ENCODE peak calls at places on chromosomes 16 and 17, in five cellular contexts. W, K, B, T and H are unnamed samples.
A peak's percentile ranks its signal among the peaks of the same experiment; 100 is the strongest.

GRCh38 chr17:21394265-21394664 is 18.1 kb downstream of the KCNJ12 start:
- DNase-seq in K (no peak), T (no peak), B (no peak), W (no peak), H (no peak)

GRCh38 chr16:10428433-10429168 is 42.7 kb downstream of the ATF7IP2 start:
- DNase-seq in K (no peak), W (no peak), T (no peak), B (no peak), H (no peak)

GRCh38 chr16:85821441-85821901 is 22.0 kb downstream of the COX4I1 start:
- DNase-seq in W (peak; percentile 89), T (peak; percentile 72), K (peak; percentile 81), B (peak; percentile 80), H (peak; percentile 93)

GRCh38 chr16:14418795-14419225 is 211.2 kb downstream of the PARN start:
- DNase-seq in W (no peak), B (no peak), T (no peak), K (peak; percentile 46), H (no peak)

GRCh38 chr17:6027342-6028024 is 42.7 kb upstream of the WSCD1 start:
- DNase-seq in K (no peak), T (no peak), B (no peak), W (no peak), H (no peak)

GRCh38 chr16:75236232-75236631 is 15.2 kb downstream of the BCAR1 start:
- DNase-seq in T (no peak), B (no peak), W (no peak), K (no peak), H (no peak)

GRCh38 chr16:743794-744500 is 3.1 kb upstream of the CIAO3 start:
- DNase-seq in T (no peak), W (peak; percentile 67), K (no peak), B (no peak), H (no peak)

GRCh38 chr16:89199241-89200123 is 855 bp downstream of the SLC22A31 start:
- DNase-seq in T (no peak), B (no peak), K (no peak), W (no peak), H (peak; percentile 75)

GRCh38 chr17:67617304-67617899 is 100.3 kb upstream of the NOL11 start:
- DNase-seq in T (no peak), K (no peak), W (no peak), B (no peak), H (no peak)

GRCh38 chr17:16915752-16916556 is 56.0 kb downstream of the TNFRSF13B start:
- DNase-seq in B (peak; percentile 45), W (peak; percentile 84), K (peak; percentile 36), T (peak; percentile 91), H (peak; percentile 71)

GRCh38 chr17:45749831-45750335 is 34.2 kb upstream of the CRHR1 start:
- DNase-seq in T (peak; percentile 51), K (no peak), W (no peak), B (no peak), H (no peak)

GRCh38 chr16:17817260-17817659 is 346.5 kb upstream of the XYLT1 start:
- DNase-seq in W (no peak), K (no peak), T (no peak), B (no peak), H (no peak)

GRCh38 chr17:55228683-55229192 is 36.0 kb upstream of the HLF start:
- DNase-seq in W (no peak), K (no peak), B (no peak), T (no peak), H (no peak)

GRCh38 chr17:7747586-7747985 is 30.0 kb downstream of the DNAH2 start:
- DNase-seq in W (no peak), B (no peak), K (peak; percentile 84), T (no peak), H (no peak)

GRCh38 chr16:11297492-11298142 is 16.5 kb upstream of the PRM1 start:
- DNase-seq in K (peak; percentile 81), W (peak; percentile 70), T (peak; percentile 26), B (peak; percentile 51), H (peak; percentile 88)

GRCh38 chr16:4138735-4139134 is 22.5 kb upstream of the ADCY9 start:
- DNase-seq in W (no peak), K (peak; percentile 22), T (no peak), B (no peak), H (no peak)

GRCh38 chr16:78362736-78363135 is 263.3 kb downstream of the WWOX start:
- DNase-seq in K (no peak), B (no peak), T (no peak), W (no peak), H (no peak)

GRCh38 chr17:27603446-27603820 is 27.6 kb upstream of the LGALS9 start:
- DNase-seq in K (no peak), W (no peak), T (no peak), B (no peak), H (no peak)

GRCh38 chr17:8606415-8606814 is 24.1 kb downstream of the MYH10 start:
- DNase-seq in T (no peak), W (no peak), K (peak; percentile 56), B (no peak), H (no peak)

GRCh38 chr17:39676198-39676819 is 8.1 kb downstream of the PNMT start:
- DNase-seq in B (peak; percentile 79), K (peak; percentile 32), T (peak; percentile 57), W (no peak), H (peak; percentile 90)

GRCh38 chr17:73718912-73719311 is 74.7 kb upstream of the SDK2 start:
- DNase-seq in W (no peak), K (no peak), B (peak; percentile 57), T (no peak), H (no peak)

GRCh38 chr16:64996641-64997040 is 125.2 kb downstream of the CDH11 start:
- DNase-seq in T (peak; percentile 51), B (peak; percentile 4), W (no peak), K (no peak), H (no peak)

GRCh38 chr17:2025220-2025621 is at the start of gene RTN4RL1:
- DNase-seq in W (peak; percentile 72), K (peak; percentile 64), T (peak; percentile 44), B (peak; percentile 31), H (peak; percentile 83)

GRCh38 chr17:45784583-45785372 is 658 bp downstream of the CRHR1 start:
- DNase-seq in W (peak; percentile 66), K (peak; percentile 5), B (peak; percentile 40), T (peak; percentile 19), H (peak; percentile 79)

GRCh38 chr17:38798614-38799500 is 499 bp downstream of the PIP4K2B start:
- DNase-seq in W (peak; percentile 45), B (peak; percentile 51), K (peak; percentile 50), T (no peak), H (peak; percentile 77)

GRCh38 chr17:47650525-47651522 is 1.1 kb downstream of the KPNB1 start:
- DNase-seq in W (peak; percentile 99), K (peak; percentile 99), B (peak; percentile 96), T (peak; percentile 98), H (peak; percentile 98)

GRCh38 chr16:67454104-67454503 is 23.2 kb downstream of the HSD11B2 start:
- DNase-seq in K (no peak), T (no peak), W (no peak), B (no peak), H (no peak)

GRCh38 chr17:8927395-8927794 is 38.1 kb downstream of the PIK3R5 start:
- DNase-seq in B (no peak), K (no peak), T (no peak), W (no peak), H (no peak)

GRCh38 chr17:82296511-82297279 is 20.7 kb downstream of the CD7 start:
- DNase-seq in K (no peak), T (no peak), W (no peak), B (no peak), H (no peak)

GRCh38 chr16:67674851-67675578 is 8.4 kb downstream of the C16orf86 start:
- DNase-seq in T (no peak), W (no peak), B (peak; percentile 74), K (no peak), H (no peak)

GRCh38 chr17:30337393-30337999 is 3.6 kb upstream of the TMIGD1 start:
- DNase-seq in T (no peak), K (no peak), B (no peak), W (no peak), H (no peak)

GRCh38 chr17:30378191-30378796 is 433 bp upstream of the CPD start:
- DNase-seq in B (no peak), K (peak; percentile 31), W (peak; percentile 37), T (no peak), H (peak; percentile 52)

GRCh38 chr16:1667916-1668315 is 10.2 kb upstream of the JPT2 start:
- DNase-seq in B (no peak), W (no peak), K (no peak), T (no peak), H (no peak)

GRCh38 chr17:38728290-38728831 is 1.8 kb upstream of the CISD3 start:
- DNase-seq in K (no peak), W (no peak), B (peak; percentile 70), T (no peak), H (no peak)

GRCh38 chr16:89495121-89495520 is 4.8 kb upstream of the ANKRD11 start:
- DNase-seq in B (no peak), K (peak; percentile 74), W (no peak), T (no peak), H (no peak)

GRCh38 chr16:2963611-2964415 is at the start of gene KREMEN2:
- DNase-seq in K (no peak), T (peak; percentile 63), B (no peak), W (peak; percentile 86), H (peak; percentile 45)